ENCODE peak calls at places on chromosomes 4 and X, in six cellular contexts. W is central memory CD4-positive, alpha-beta T cell; O is stimulated activated CD4-positive, alpha-beta T cell treated with anti-CD3 and anti-CD28 coated beads, Interleukin-1b, Interleukin-23, amount 100 ng/mL, for 1 hour; V is epithelial cell of esophagus; K is HS-5; F is nephron progenitor cell. U is an unnamed sample.

GRCh38 chr4:174198396-174199179 is 84.9 kb downstream of the FBXO8 start:
- DNase-seq in W (no peak), O (no peak), V (peak), K (peak), F (no peak), U (no peak)

GRCh38 chr4:25919676-25920075 is 5.7 kb downstream of the SMIM20 start:
- DNase-seq in W (no peak), O (no peak), V (no peak), K (no peak), F (no peak), U (no peak)

GRCh38 chr4:156800463-156800862 is 171.1 kb downstream of the PDGFC start:
- DNase-seq in W (no peak), O (no peak), V (no peak), K (no peak), F (no peak), U (no peak)

GRCh38 chr4:14529653-14530052 is 472.6 kb upstream of the CPEB2 start:
- DNase-seq in W (no peak), O (no peak), V (peak), K (no peak), F (no peak), U (no peak)

GRCh38 chr4:153809307-153809706 is 20.4 kb upstream of the SFRP2 start:
- DNase-seq in W (peak), O (no peak), V (no peak), K (no peak), F (no peak), U (no peak)

GRCh38 chr4:44532851-44533250 is 84.2 kb upstream of the KCTD8 start:
- DNase-seq in W (no peak), O (no peak), V (no peak), K (no peak), F (no peak), U (no peak)

GRCh38 chr4:188993871-188994270 is 854.6 kb downstream of the TRIML1 start:
- DNase-seq in W (no peak), O (no peak), V (peak), K (no peak), F (no peak), U (no peak)

GRCh38 chr4:38406243-38406642 is 257.8 kb upstream of the KLF3 start:
- DNase-seq in W (no peak), O (no peak), V (no peak), K (no peak), F (no peak), U (no peak)

GRCh38 chrX:55710701-55711100 is 6.8 kb upstream of the RRAGB start:
- DNase-seq in W (no peak), O (no peak), V (peak), K (peak), F (no peak), U (no peak)

GRCh38 chrX:119759333-119759766 is 962 bp downstream of the SOWAHD start:
- DNase-seq in W (no peak), O (no peak), V (no peak), K (no peak), F (no peak), U (no peak)

GRCh38 chr4:137531121-137531520 is 1.2 kb downstream of the PCDH18 start:
- DNase-seq in W (no peak), O (no peak), V (no peak), K (no peak), F (no peak), U (no peak)

GRCh38 chrX:1393871-1394615 is 2.1 kb upstream of the SLC25A6 start:
- DNase-seq in W (no peak), O (no peak), V (no peak), K (no peak), F (no peak), U (peak)

GRCh38 chr4:121784401-121784800 is 16.7 kb upstream of the EXOSC9 start:
- DNase-seq in W (no peak), O (no peak), V (no peak), K (no peak), F (no peak), U (no peak)

GRCh38 chr4:54882616-54883015 is 224.9 kb downstream of the KIT start:
- DNase-seq in W (no peak), O (no peak), V (peak), K (no peak), F (no peak), U (no peak)

GRCh38 chr4:90943311-90943710 is 816.1 kb downstream of the CCSER1 start:
- DNase-seq in W (no peak), O (no peak), V (peak), K (no peak), F (no peak), U (no peak)

GRCh38 chrX:129934461-129934860 is 28.5 kb downstream of the UTP14A start:
- DNase-seq in W (no peak), O (no peak), V (no peak), K (no peak), F (no peak), U (no peak)

GRCh38 chr4:123144626-123145025 is 222.2 kb upstream of the NUDT6 start:
- DNase-seq in W (no peak), O (no peak), V (no peak), K (no peak), F (no peak), U (no peak)

GRCh38 chrX:74535633-74536141 is 78.7 kb downstream of the RLIM start:
- DNase-seq in W (peak), O (no peak), V (peak), K (no peak), F (peak), U (peak)

U was measured in lower lobe of right lung.